ENCODE peak calls at places on chromosomes 13 and 19, in four cellular contexts. One of them, this sample, is unnamed.

GRCh38 chr19:47228168-47228936 is 2.6 kb downstream of the BBC3 start:
- DNase-seq in gastrocnemius medialis: peak
- DNase-seq in fibroblast of lung: peak
- DNase-seq in breast epithelium: peak
- DNase-seq in this sample: peak

GRCh38 chr13:49063526-49063925 is 87.8 kb downstream of the FNDC3A start:
- DNase-seq in fibroblast of lung: no peak
- DNase-seq in breast epithelium: no peak
- DNase-seq in gastrocnemius medialis: no peak
- DNase-seq in this sample: no peak

GRCh38 chr19:1634242-1634937 is 18.0 kb downstream of the TCF3 start:
- DNase-seq in fibroblast of lung: no peak
- DNase-seq in breast epithelium: no peak
- DNase-seq in gastrocnemius medialis: no peak
- DNase-seq in this sample: no peak

GRCh38 chr13:27353166-27353583 is 71.2 kb upstream of the GTF3A start:
- DNase-seq in breast epithelium: no peak
- DNase-seq in fibroblast of lung: peak
- DNase-seq in gastrocnemius medialis: no peak
- DNase-seq in this sample: no peak

GRCh38 chr19:46226438-46226973 is 3.0 kb upstream of the IGFL1 start:
- DNase-seq in fibroblast of lung: no peak
- DNase-seq in gastrocnemius medialis: no peak
- DNase-seq in breast epithelium: no peak
- DNase-seq in this sample: no peak

GRCh38 chr13:52414963-52415362 is 9.0 kb upstream of the THSD1 start:
- DNase-seq in breast epithelium: peak
- DNase-seq in fibroblast of lung: peak
- DNase-seq in gastrocnemius medialis: no peak
- DNase-seq in this sample: no peak

GRCh38 chr13:87827479-87827878 is 156.3 kb downstream of the SLITRK5 start:
- DNase-seq in fibroblast of lung: peak
- DNase-seq in gastrocnemius medialis: no peak
- DNase-seq in breast epithelium: no peak
- DNase-seq in this sample: no peak

GRCh38 chr13:52686381-52686780 is 33.7 kb downstream of the SUGT1 start:
- DNase-seq in fibroblast of lung: no peak
- DNase-seq in gastrocnemius medialis: no peak
- DNase-seq in breast epithelium: no peak
- DNase-seq in this sample: no peak

GRCh38 chr19:3268326-3268725 is 43.9 kb downstream of the CELF5 start:
- DNase-seq in fibroblast of lung: no peak
- DNase-seq in breast epithelium: no peak
- DNase-seq in gastrocnemius medialis: no peak
- DNase-seq in this sample: no peak

GRCh38 chr13:31765441-31765840 is 26.1 kb downstream of the RXFP2 start:
- DNase-seq in gastrocnemius medialis: no peak
- DNase-seq in breast epithelium: no peak
- DNase-seq in fibroblast of lung: peak
- DNase-seq in this sample: no peak

GRCh38 chr13:33194820-33195692 is 90.5 kb downstream of the STARD13 start:
- DNase-seq in breast epithelium: no peak
- DNase-seq in fibroblast of lung: peak
- DNase-seq in gastrocnemius medialis: no peak
- DNase-seq in this sample: no peak

GRCh38 chr13:114259974-114260373 is 21.4 kb upstream of the UPF3A start:
- DNase-seq in fibroblast of lung: no peak
- DNase-seq in breast epithelium: no peak
- DNase-seq in gastrocnemius medialis: no peak
- DNase-seq in this sample: no peak

GRCh38 chr19:45200614-45201013 is 22.0 kb downstream of the BLOC1S3 start:
- DNase-seq in fibroblast of lung: peak
- DNase-seq in gastrocnemius medialis: no peak
- DNase-seq in breast epithelium: no peak
- DNase-seq in this sample: no peak

GRCh38 chr13:48838193-48839000 is 137.3 kb upstream of the FNDC3A start:
- DNase-seq in breast epithelium: no peak
- DNase-seq in fibroblast of lung: peak
- DNase-seq in gastrocnemius medialis: no peak
- DNase-seq in this sample: no peak

GRCh38 chr19:27759896-27760295 is 1453.1 kb downstream of the UQCRFS1 start:
- DNase-seq in gastrocnemius medialis: no peak
- DNase-seq in breast epithelium: no peak
- DNase-seq in fibroblast of lung: no peak
- DNase-seq in this sample: no peak

GRCh38 chr13:79459906-79460305 is 21.0 kb upstream of the NDFIP2 start:
- DNase-seq in gastrocnemius medialis: no peak
- DNase-seq in breast epithelium: no peak
- DNase-seq in fibroblast of lung: no peak
- DNase-seq in this sample: no peak

GRCh38 chr13:74061939-74062595 is 72.1 kb downstream of the KLF12 start:
- DNase-seq in gastrocnemius medialis: no peak
- DNase-seq in fibroblast of lung: peak
- DNase-seq in breast epithelium: no peak
- DNase-seq in this sample: no peak
- H3K27ac ChIP-seq in gastrocnemius medialis: peak
- H3K27ac ChIP-seq in fibroblast of lung: no peak
- H3K27ac ChIP-seq in breast epithelium: peak
- H3K27ac ChIP-seq in this sample: peak

DNA sequence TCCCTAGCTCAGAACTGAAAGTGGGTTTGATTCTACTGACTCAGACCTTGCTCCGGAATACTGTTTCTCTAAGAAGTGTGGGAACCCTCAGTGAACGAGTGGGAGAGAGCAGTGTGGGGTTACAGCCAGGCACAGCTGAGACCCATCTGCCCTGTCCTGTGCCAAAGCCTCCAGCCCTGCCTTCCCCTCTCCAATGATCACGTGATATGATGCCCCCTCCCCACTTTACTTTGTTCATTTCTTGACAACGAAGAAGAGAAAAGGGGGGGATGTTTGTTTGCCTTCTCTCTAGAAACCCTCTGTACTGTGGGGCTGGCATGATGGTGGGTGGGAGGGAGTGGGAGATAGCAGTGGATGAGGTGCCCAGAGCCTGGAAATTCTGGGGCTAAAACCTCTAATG is 96.0 kb downstream of the RNASEH2B start:
- DNase-seq in fibroblast of lung: no peak
- DNase-seq in breast epithelium: no peak
- DNase-seq in gastrocnemius medialis: no peak
- DNase-seq in this sample: no peak
- H3K27ac ChIP-seq in fibroblast of lung: no peak
- H3K27ac ChIP-seq in breast epithelium: peak
- H3K27ac ChIP-seq in gastrocnemius medialis: no peak
- H3K27ac ChIP-seq in this sample: peak

GRCh38 chr19:14059652-14060155 is 2.2 kb downstream of the PALM3 start:
- DNase-seq in fibroblast of lung: no peak
- DNase-seq in breast epithelium: no peak
- DNase-seq in gastrocnemius medialis: no peak
- DNase-seq in this sample: no peak

GRCh38 chr19:14062558-14062855 is 631 bp upstream of the PALM3 start:
- DNase-seq in gastrocnemius medialis: no peak
- DNase-seq in breast epithelium: no peak
- DNase-seq in fibroblast of lung: no peak
- DNase-seq in this sample: no peak

GRCh38 chr19:14061751-14062557 is at the start of gene PALM3:
- DNase-seq in breast epithelium: peak
- DNase-seq in fibroblast of lung: no peak
- DNase-seq in gastrocnemius medialis: no peak
- DNase-seq in this sample: no peak

GRCh38 chr19:14063100-14063499 is 1.2 kb upstream of the PALM3 start:
- DNase-seq in breast epithelium: no peak
- DNase-seq in gastrocnemius medialis: no peak
- DNase-seq in fibroblast of lung: no peak
- DNase-seq in this sample: no peak

DNA sequence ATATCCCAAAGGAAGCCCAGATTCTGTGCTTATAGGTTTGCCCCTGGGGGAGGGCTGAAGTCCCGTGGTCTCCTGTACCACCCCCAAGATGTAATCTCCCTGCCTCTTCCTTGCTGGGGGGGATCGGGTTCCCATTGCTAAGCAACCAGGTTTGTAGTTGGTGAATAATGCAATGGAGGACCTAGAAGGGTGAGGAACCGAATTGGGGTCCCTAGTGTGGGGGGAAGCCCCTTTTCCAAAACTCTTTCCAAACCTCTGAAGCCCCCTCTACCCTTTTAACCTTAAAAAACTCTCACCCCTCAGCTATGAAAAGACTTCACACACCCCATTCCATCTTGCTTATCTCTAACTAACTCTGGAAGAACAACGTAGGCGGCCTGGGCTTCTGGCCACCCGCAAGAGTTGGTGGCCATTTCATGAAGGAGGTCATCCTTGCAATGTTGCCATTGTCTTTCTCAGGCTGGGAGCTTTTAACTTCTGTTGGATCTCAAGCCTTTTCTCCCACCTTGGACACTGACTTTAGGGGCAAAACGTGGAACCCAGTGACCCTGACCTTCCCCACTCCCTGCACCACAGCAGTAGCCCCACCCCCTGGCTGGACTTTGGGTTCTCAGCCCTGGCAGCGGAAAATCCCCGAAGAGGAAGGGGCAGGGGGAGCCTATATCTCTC is 661 bp downstream of the PALM3 start:
- DNase-seq in breast epithelium: no peak
- DNase-seq in fibroblast of lung: no peak
- DNase-seq in gastrocnemius medialis: no peak
- DNase-seq in this sample: no peak
- H3K27ac ChIP-seq in breast epithelium: peak
- H3K27ac ChIP-seq in fibroblast of lung: no peak
- H3K27ac ChIP-seq in gastrocnemius medialis: no peak
- H3K27ac ChIP-seq in this sample: no peak

DNA sequence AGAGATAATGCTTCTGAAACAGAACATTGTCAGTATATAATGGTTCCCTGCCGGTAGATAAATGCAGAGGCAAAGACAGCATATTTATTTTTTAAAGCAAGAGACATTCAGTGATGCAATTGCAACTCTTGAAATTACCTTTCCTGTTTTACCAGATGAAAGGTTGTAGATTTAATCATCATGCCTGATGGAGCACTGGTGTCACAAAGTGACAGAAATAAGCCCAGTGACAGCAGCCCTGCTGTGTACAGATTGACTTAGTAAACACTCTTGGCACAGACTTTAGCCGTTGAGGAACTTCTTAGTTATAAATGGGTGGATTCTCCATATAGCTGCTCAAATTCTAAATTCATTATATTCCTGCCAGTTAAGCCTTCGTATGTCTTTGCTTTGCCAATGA is 172.5 kb downstream of the ITGBL1 start:
- DNase-seq in fibroblast of lung: no peak
- DNase-seq in breast epithelium: no peak
- DNase-seq in gastrocnemius medialis: no peak
- DNase-seq in this sample: no peak
- H3K27ac ChIP-seq in fibroblast of lung: no peak
- H3K27ac ChIP-seq in breast epithelium: no peak
- H3K27ac ChIP-seq in gastrocnemius medialis: no peak
- H3K27ac ChIP-seq in this sample: peak

DNA sequence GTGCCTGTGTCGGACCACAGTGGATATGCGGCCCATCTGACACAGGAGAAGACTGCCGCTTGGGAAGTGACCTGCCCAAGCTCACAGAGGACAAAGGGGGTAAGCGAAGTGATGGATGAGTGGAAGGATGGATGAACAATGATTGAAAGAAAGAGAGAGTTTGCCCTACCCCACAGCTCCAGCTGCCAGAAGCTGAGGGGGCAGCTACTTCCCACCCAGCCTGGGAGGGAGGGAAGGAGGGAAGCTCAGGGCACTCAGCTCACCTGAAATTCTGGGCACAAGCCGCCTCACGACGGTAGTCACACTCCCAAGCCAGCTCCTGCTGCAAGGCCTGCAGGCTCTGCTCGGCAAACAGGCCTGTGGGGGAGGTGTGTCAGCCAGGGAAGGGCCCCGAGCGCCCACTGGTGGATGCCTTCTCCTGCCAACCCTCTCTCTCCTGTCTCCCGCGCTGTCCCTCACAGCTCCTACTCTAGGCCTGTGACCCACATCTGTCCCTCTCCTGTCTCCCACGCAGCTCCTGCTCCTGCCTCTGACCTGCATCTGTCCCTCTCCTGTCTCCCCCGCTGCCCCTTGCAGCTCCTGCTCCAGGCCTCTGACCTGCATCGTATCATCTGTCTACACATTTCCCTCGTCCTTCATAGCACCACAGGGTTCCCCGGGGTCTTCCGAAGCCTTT is 12.0 kb upstream of the NUMBL start:
- DNase-seq in fibroblast of lung: peak
- DNase-seq in breast epithelium: no peak
- DNase-seq in gastrocnemius medialis: no peak
- DNase-seq in this sample: no peak
- H3K27ac ChIP-seq in fibroblast of lung: no peak
- H3K27ac ChIP-seq in breast epithelium: no peak
- H3K27ac ChIP-seq in gastrocnemius medialis: no peak
- H3K27ac ChIP-seq in this sample: no peak

GRCh38 chr13:30673669-30674521 is 56.2 kb downstream of the USPL1 start:
- DNase-seq in fibroblast of lung: peak
- DNase-seq in gastrocnemius medialis: peak
- DNase-seq in breast epithelium: peak
- DNase-seq in this sample: peak
- H3K27ac ChIP-seq in fibroblast of lung: peak
- H3K27ac ChIP-seq in gastrocnemius medialis: peak
- H3K27ac ChIP-seq in breast epithelium: peak
- H3K27ac ChIP-seq in this sample: peak

GRCh38 chr19:50835103-50835784 is 1.9 kb upstream of the KLK15 start:
- DNase-seq in gastrocnemius medialis: no peak
- DNase-seq in fibroblast of lung: no peak
- DNase-seq in breast epithelium: no peak
- DNase-seq in this sample: no peak
- H3K27ac ChIP-seq in gastrocnemius medialis: no peak
- H3K27ac ChIP-seq in fibroblast of lung: no peak
- H3K27ac ChIP-seq in breast epithelium: no peak
- H3K27ac ChIP-seq in this sample: no peak

This sample was measured in tibial artery.